ENCODE peak calls at places on chromosomes 4 and X, in seven cellular contexts. One of them, this sample, is unnamed.

GRCh38 chr4:64727960-64728359 is 318.7 kb upstream of the TECRL start:
- DNase-seq in SK-N-SH: no peak
- DNase-seq in K562: no peak
- DNase-seq in HCT116: no peak
- DNase-seq in HepG2: no peak
- DNase-seq in GM12878: no peak
- DNase-seq in H1: peak
- DNase-seq in this sample: no peak

GRCh38 chr4:10697071-10697470 is 12.5 kb upstream of the CLNK start:
- DNase-seq in K562: no peak
- DNase-seq in HepG2: no peak
- DNase-seq in H1: no peak
- DNase-seq in SK-N-SH: no peak
- DNase-seq in HCT116: no peak
- DNase-seq in GM12878: no peak
- DNase-seq in this sample: no peak

GRCh38 chr4:184352891-184353290 is 121.5 kb downstream of the IRF2 start:
- DNase-seq in SK-N-SH: no peak
- DNase-seq in HCT116: no peak
- DNase-seq in H1: no peak
- DNase-seq in HepG2: no peak
- DNase-seq in K562: no peak
- DNase-seq in GM12878: peak
- DNase-seq in this sample: no peak

GRCh38 chr4:128528793-128529553 is 241.4 kb upstream of the PGRMC2 start:
- DNase-seq in K562: no peak
- DNase-seq in HCT116: peak
- DNase-seq in SK-N-SH: no peak
- DNase-seq in HepG2: peak
- DNase-seq in H1: peak
- DNase-seq in GM12878: no peak
- DNase-seq in this sample: no peak

GRCh38 chr4:98566491-98567008 is 91.9 kb downstream of the TSPAN5 start:
- DNase-seq in GM12878: no peak
- DNase-seq in HCT116: no peak
- DNase-seq in HepG2: no peak
- DNase-seq in K562: no peak
- DNase-seq in SK-N-SH: no peak
- DNase-seq in H1: no peak
- DNase-seq in this sample: no peak

GRCh38 chr4:23680616-23681518 is 209.0 kb downstream of the PPARGC1A start:
- DNase-seq in K562: no peak
- DNase-seq in GM12878: no peak
- DNase-seq in SK-N-SH: no peak
- DNase-seq in H1: no peak
- DNase-seq in HCT116: no peak
- DNase-seq in HepG2: no peak
- DNase-seq in this sample: no peak

GRCh38 chr4:41318839-41319530 is 62.3 kb downstream of the UCHL1 start:
- DNase-seq in HCT116: no peak
- DNase-seq in SK-N-SH: no peak
- DNase-seq in HepG2: peak
- DNase-seq in K562: peak
- DNase-seq in GM12878: no peak
- DNase-seq in H1: no peak
- DNase-seq in this sample: no peak

GRCh38 chr4:165461176-165461835 is 82.5 kb downstream of the CPE start:
- DNase-seq in HCT116: no peak
- DNase-seq in K562: no peak
- DNase-seq in HepG2: peak
- DNase-seq in H1: no peak
- DNase-seq in SK-N-SH: no peak
- DNase-seq in GM12878: no peak
- DNase-seq in this sample: no peak

GRCh38 chrX:38923451-38923969 is 122.3 kb downstream of the MID1IP1 start:
- DNase-seq in SK-N-SH: no peak
- DNase-seq in GM12878: peak
- DNase-seq in H1: no peak
- DNase-seq in HepG2: peak
- DNase-seq in K562: no peak
- DNase-seq in HCT116: no peak
- DNase-seq in this sample: no peak

GRCh38 chrX:27619975-27620374 is 29.8 kb downstream of the DCAF8L2 start:
- DNase-seq in SK-N-SH: no peak
- DNase-seq in HepG2: peak
- DNase-seq in HCT116: no peak
- DNase-seq in H1: no peak
- DNase-seq in K562: peak
- DNase-seq in GM12878: no peak
- DNase-seq in this sample: peak

GRCh38 chrX:95145848-95146540 is 1472.0 kb downstream of the FAM133A start:
- DNase-seq in HCT116: no peak
- DNase-seq in HepG2: no peak
- DNase-seq in GM12878: no peak
- DNase-seq in H1: no peak
- DNase-seq in SK-N-SH: no peak
- DNase-seq in K562: no peak
- DNase-seq in this sample: no peak

GRCh38 chr4:98381306-98381705 is 120.1 kb downstream of the RAP1GDS1 start:
- DNase-seq in K562: no peak
- DNase-seq in SK-N-SH: no peak
- DNase-seq in H1: no peak
- DNase-seq in HCT116: no peak
- DNase-seq in HepG2: no peak
- DNase-seq in GM12878: no peak
- DNase-seq in this sample: no peak

GRCh38 chr4:1207603-1208265 is 35.4 kb upstream of the SPON2 start:
- DNase-seq in HCT116: no peak
- DNase-seq in K562: no peak
- DNase-seq in HepG2: no peak
- DNase-seq in H1: no peak
- DNase-seq in GM12878: no peak
- DNase-seq in SK-N-SH: peak
- DNase-seq in this sample: no peak

GRCh38 chrX:68504237-68504636 is 5.4 kb downstream of the YIPF6 start:
- DNase-seq in GM12878: no peak
- DNase-seq in HCT116: no peak
- DNase-seq in SK-N-SH: no peak
- DNase-seq in HepG2: no peak
- DNase-seq in K562: peak
- DNase-seq in H1: no peak
- DNase-seq in this sample: no peak

GRCh38 chr4:153152453-153153338 is 51.5 kb upstream of the TRIM2 start:
- DNase-seq in HCT116: no peak
- DNase-seq in HepG2: no peak
- DNase-seq in GM12878: no peak
- DNase-seq in SK-N-SH: peak
- DNase-seq in K562: peak
- DNase-seq in H1: no peak
- DNase-seq in this sample: peak

GRCh38 chrX:54230440-54231148 is 47.5 kb upstream of the FAM120C start:
- DNase-seq in H1: no peak
- DNase-seq in K562: no peak
- DNase-seq in GM12878: no peak
- DNase-seq in HepG2: no peak
- DNase-seq in HCT116: no peak
- DNase-seq in SK-N-SH: no peak
- DNase-seq in this sample: peak

GRCh38 chr4:25767877-25768475 is 94.8 kb downstream of the SEL1L3 start:
- DNase-seq in SK-N-SH: peak
- DNase-seq in HCT116: peak
- DNase-seq in HepG2: peak
- DNase-seq in K562: peak
- DNase-seq in H1: peak
- DNase-seq in GM12878: no peak
- DNase-seq in this sample: peak

GRCh38 chr4:127783026-127783769 is 1.1 kb downstream of the HSPA4L start:
- DNase-seq in SK-N-SH: peak
- DNase-seq in GM12878: no peak
- DNase-seq in K562: peak
- DNase-seq in HCT116: peak
- DNase-seq in H1: no peak
- DNase-seq in HepG2: peak
- DNase-seq in this sample: peak

GRCh38 chr4:3523146-3523627 is 9.0 kb downstream of the LRPAP1 start:
- DNase-seq in H1: no peak
- DNase-seq in HepG2: no peak
- DNase-seq in HCT116: no peak
- DNase-seq in GM12878: no peak
- DNase-seq in SK-N-SH: no peak
- DNase-seq in K562: no peak
- DNase-seq in this sample: no peak

GRCh38 chr4:13137400-13137799 is 346.7 kb downstream of the RAB28 start:
- DNase-seq in SK-N-SH: no peak
- DNase-seq in GM12878: no peak
- DNase-seq in HCT116: no peak
- DNase-seq in H1: no peak
- DNase-seq in K562: no peak
- DNase-seq in HepG2: no peak
- DNase-seq in this sample: no peak

GRCh38 chr4:47639531-47639930 is 154.5 kb downstream of the ATP10D start:
- DNase-seq in HepG2: no peak
- DNase-seq in HCT116: peak
- DNase-seq in K562: no peak
- DNase-seq in SK-N-SH: no peak
- DNase-seq in H1: no peak
- DNase-seq in GM12878: no peak
- DNase-seq in this sample: no peak

GRCh38 chr4:37661643-37662221 is 24.4 kb downstream of the RELL1 start:
- DNase-seq in GM12878: no peak
- DNase-seq in SK-N-SH: no peak
- DNase-seq in HCT116: no peak
- DNase-seq in K562: no peak
- DNase-seq in HepG2: no peak
- DNase-seq in H1: no peak
- DNase-seq in this sample: no peak

GRCh38 chr4:42347076-42347475 is 50.2 kb upstream of the SHISA3 start:
- DNase-seq in HepG2: no peak
- DNase-seq in H1: no peak
- DNase-seq in K562: no peak
- DNase-seq in GM12878: no peak
- DNase-seq in SK-N-SH: no peak
- DNase-seq in HCT116: no peak
- DNase-seq in this sample: no peak

GRCh38 chr4:29566371-29566770 is 1153.8 kb upstream of the PCDH7 start:
- DNase-seq in HCT116: no peak
- DNase-seq in HepG2: no peak
- DNase-seq in K562: no peak
- DNase-seq in GM12878: no peak
- DNase-seq in H1: no peak
- DNase-seq in SK-N-SH: no peak
- DNase-seq in this sample: no peak

GRCh38 chrX:118872102-118872566 is 48.5 kb downstream of the ZCCHC12 start:
- DNase-seq in SK-N-SH: no peak
- DNase-seq in K562: no peak
- DNase-seq in HCT116: no peak
- DNase-seq in HepG2: no peak
- DNase-seq in GM12878: no peak
- DNase-seq in H1: no peak
- DNase-seq in this sample: peak

GRCh38 chr4:15238720-15239119 is 189.1 kb upstream of the C1QTNF7 start:
- DNase-seq in K562: peak
- DNase-seq in HepG2: peak
- DNase-seq in GM12878: no peak
- DNase-seq in SK-N-SH: peak
- DNase-seq in H1: no peak
- DNase-seq in HCT116: no peak
- DNase-seq in this sample: peak
- TF ChIP-seq JUND in K562: no peak
- TF ChIP-seq JUND in HepG2: no peak
- TF ChIP-seq JUND in GM12878: no peak
- TF ChIP-seq JUND in SK-N-SH: no peak
- TF ChIP-seq JUND in H1: no peak
- TF ChIP-seq JUND in HCT116: no peak
- TF ChIP-seq JUND in this sample: no peak

DNA sequence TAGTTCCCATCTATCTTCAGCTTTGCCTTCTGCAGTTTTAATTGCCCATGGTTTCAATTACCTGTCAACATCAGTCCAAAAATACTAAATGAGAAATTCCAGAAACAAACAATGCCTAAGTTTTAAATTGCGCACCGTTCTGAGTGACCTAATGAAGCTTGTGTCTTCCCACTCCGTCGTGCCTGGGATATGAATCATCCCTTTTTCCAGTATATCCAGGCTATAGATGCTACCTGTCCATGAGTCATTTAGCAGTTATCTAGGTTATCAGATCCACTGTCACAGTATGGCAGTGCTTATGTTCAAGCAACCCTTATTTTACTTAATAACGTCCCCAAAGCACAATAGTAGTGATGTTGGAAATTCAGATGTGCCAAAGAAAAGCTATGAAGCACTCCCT is 363.6 kb upstream of the FAM241A start:
- DNase-seq in HepG2: peak
- DNase-seq in K562: no peak
- DNase-seq in GM12878: no peak
- DNase-seq in SK-N-SH: no peak
- DNase-seq in H1: no peak
- DNase-seq in HCT116: peak
- DNase-seq in this sample: no peak
- TF ChIP-seq JUND in HepG2: no peak
- TF ChIP-seq JUND in K562: no peak
- TF ChIP-seq JUND in GM12878: no peak
- TF ChIP-seq JUND in SK-N-SH: no peak
- TF ChIP-seq JUND in H1: no peak
- TF ChIP-seq JUND in HCT116: peak
- TF ChIP-seq JUND in this sample: no peak

DNA sequence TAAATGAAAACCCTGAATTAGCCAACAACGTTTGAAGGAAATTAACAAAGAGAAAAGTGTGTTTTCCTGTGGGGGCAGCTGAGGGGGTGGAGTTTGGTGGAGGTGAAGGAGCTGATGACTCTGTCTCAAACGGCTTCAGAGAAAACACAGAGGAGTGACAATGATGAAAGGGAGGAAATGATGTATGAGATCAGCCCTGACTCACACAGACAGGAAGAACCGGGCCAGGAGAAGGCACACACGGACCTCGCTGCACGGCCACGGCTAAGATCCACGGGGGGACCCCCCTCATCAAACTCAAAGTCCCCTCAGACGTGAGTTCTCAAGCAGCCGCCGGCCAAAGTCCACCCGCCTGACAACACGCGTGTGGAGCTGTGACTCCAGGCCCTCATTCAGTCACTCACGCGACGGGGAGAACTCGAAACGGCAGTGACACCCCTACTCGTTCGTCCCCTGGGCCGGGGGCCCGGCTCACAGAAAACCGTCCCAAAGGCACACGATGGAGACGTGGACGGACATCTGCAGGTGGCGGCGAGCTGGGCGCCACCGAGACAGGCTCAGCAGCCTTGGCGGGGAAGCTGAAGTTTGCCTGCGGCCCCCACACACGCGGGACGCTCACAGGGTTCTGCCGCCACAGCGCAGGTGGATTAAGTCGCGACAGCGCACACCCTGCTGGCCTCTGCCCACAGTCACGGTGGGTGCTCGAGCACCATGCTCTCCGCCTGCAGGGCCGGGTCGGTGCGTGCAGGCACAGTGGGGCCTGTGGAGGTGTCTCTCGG is 28.8 kb downstream of the PPP2R3B start:
- DNase-seq in GM12878: no peak
- DNase-seq in H1: no peak
- DNase-seq in K562: no peak
- DNase-seq in HepG2: no peak
- DNase-seq in SK-N-SH: no peak
- DNase-seq in HCT116: no peak
- DNase-seq in this sample: no peak
- TF ChIP-seq JUND in GM12878: no peak
- TF ChIP-seq JUND in H1: no peak
- TF ChIP-seq JUND in K562: no peak
- TF ChIP-seq JUND in HepG2: no peak
- TF ChIP-seq JUND in SK-N-SH: no peak
- TF ChIP-seq JUND in HCT116: no peak
- TF ChIP-seq JUND in this sample: no peak

GRCh38 chr4:73103799-73104503 is 34.4 kb upstream of the COX18 start:
- DNase-seq in K562: peak
- DNase-seq in HepG2: peak
- DNase-seq in HCT116: no peak
- DNase-seq in SK-N-SH: no peak
- DNase-seq in H1: no peak
- DNase-seq in GM12878: no peak
- DNase-seq in this sample: no peak
- TF ChIP-seq JUND in K562: peak
- TF ChIP-seq JUND in HepG2: no peak
- TF ChIP-seq JUND in HCT116: no peak
- TF ChIP-seq JUND in SK-N-SH: no peak
- TF ChIP-seq JUND in H1: no peak
- TF ChIP-seq JUND in GM12878: no peak
- TF ChIP-seq JUND in this sample: no peak

This sample was measured in T47D.